ENCODE peak calls at places on chromosomes 3 and 15, in seven cellular contexts. R is neuronal stem cell, L is stomach, D is tibial artery, V is gastrocnemius medialis, B is fibroblast of lung, Q is PC-3. H is an unnamed sample.

GRCh38 chr3:69231929-69232437 is 109.6 kb upstream of the LMOD3 start:
- DNase-seq in R (no peak), L (peak; percentile 52), D (no peak), V (no peak), B (peak; percentile 68), Q (peak; percentile 62), H (no peak)

GRCh38 chr3:66442254-66443249 is 58.3 kb downstream of the LRIG1 start:
- DNase-seq in R (no peak), L (peak; percentile 81), D (peak; percentile 83), V (peak; percentile 85), B (peak; percentile 88), Q (peak; percentile 30), H (peak; percentile 92)

GRCh38 chr3:86416334-86416733 is 574.6 kb downstream of the VGLL3 start:
- DNase-seq in R (no peak), L (no peak), D (no peak), V (no peak), B (peak; percentile 25), Q (peak; percentile 56), H (no peak)

GRCh38 chr15:44781128-44781810 is 44.9 kb downstream of the TRIM69 start:
- DNase-seq in R (no peak), L (no peak), D (no peak), V (no peak), B (no peak), Q (no peak), H (no peak)

GRCh38 chr15:33994005-33994615 is 25.8 kb downstream of the CHRM5 start:
- DNase-seq in R (peak; percentile 12), L (no peak), D (no peak), V (no peak), B (peak; percentile 40), Q (peak; percentile 68), H (peak; percentile 13)

GRCh38 chr3:157130138-157130880 is 29.6 kb downstream of the CCNL1 start:
- DNase-seq in R (peak; percentile 71), L (peak; percentile 63), D (peak; percentile 76), V (peak; percentile 63), B (peak; percentile 74), Q (peak; percentile 95), H (peak; percentile 37)

GRCh38 chr3:134622803-134623365 is 27.9 kb downstream of the KY start:
- DNase-seq in R (no peak), L (peak; percentile 21), D (peak; percentile 48), V (no peak), B (no peak), Q (no peak), H (no peak)

GRCh38 chr15:74642328-74642723 is 26.7 kb downstream of the CLK3 start:
- DNase-seq in R (no peak), L (peak; percentile 46), D (no peak), V (no peak), B (no peak), Q (no peak), H (no peak)

GRCh38 chr3:114231616-114232015 is 5.8 kb downstream of the ZNF80 start:
- DNase-seq in R (no peak), L (no peak), D (no peak), V (no peak), B (no peak), Q (no peak), H (no peak)

GRCh38 chr3:56916697-56917336 is 115.1 kb upstream of the ARHGEF3 start:
- DNase-seq in R (no peak), L (no peak), D (no peak), V (no peak), B (no peak), Q (no peak), H (no peak)

GRCh38 chr3:23254287-23254686 is 51.2 kb downstream of the UBE2E2 start:
- DNase-seq in R (no peak), L (no peak), D (no peak), V (no peak), B (no peak), Q (no peak), H (no peak)

GRCh38 chr3:16063603-16064002 is 110.9 kb upstream of the GALNT15 start:
- DNase-seq in R (no peak), L (no peak), D (no peak), V (no peak), B (no peak), Q (no peak), H (no peak)

GRCh38 chr3:146189519-146190173 is 28.7 kb upstream of the PLOD2 start:
- DNase-seq in R (peak; percentile 41), L (no peak), D (no peak), V (no peak), B (peak; percentile 47), Q (peak; percentile 90), H (peak; percentile 43)

GRCh38 chr3:131454501-131454900 is 48.3 kb downstream of the MRPL3 start:
- DNase-seq in R (no peak), L (no peak), D (no peak), V (no peak), B (peak; percentile 64), Q (peak; percentile 8), H (no peak)

GRCh38 chr15:22979069-22979698 is 984 bp downstream of the CYFIP1 start:
- DNase-seq in R (peak; percentile 38), L (peak; percentile 72), D (peak; percentile 77), V (peak; percentile 20), B (peak; percentile 59), Q (peak; percentile 71), H (no peak)

GRCh38 chr15:27418729-27419128 is 447.7 kb downstream of the GABRG3 start:
- DNase-seq in R (peak; percentile 49), L (no peak), D (no peak), V (no peak), B (peak; percentile 35), Q (no peak), H (peak; percentile 5)

GRCh38 chr3:81974754-81975153 is 213.3 kb upstream of the GBE1 start:
- DNase-seq in R (no peak), L (no peak), D (no peak), V (no peak), B (no peak), Q (no peak), H (no peak)
- H3K4me1 ChIP-seq in R (peaks cover 2% of the 10 kb centered on the region), L (no peaks in the 10 kb centered on the region), D (no peaks in the 10 kb centered on the region), V (no peaks in the 10 kb centered on the region), B (no peaks in the 10 kb centered on the region), Q (no peaks in the 10 kb centered on the region), H (no peaks in the 10 kb centered on the region)

GRCh38 chr3:141087071-141087824 is 36.1 kb downstream of the SPSB4 start:
- DNase-seq in R (no peak), L (no peak), D (no peak), V (no peak), B (no peak), Q (no peak), H (no peak)
- H3K4me1 ChIP-seq in R (peaks cover 61% of the 10 kb centered on the region), L (no peaks in the 10 kb centered on the region), D (peaks cover 18% of the 10 kb centered on the region), V (peaks cover 49% of the 10 kb centered on the region), B (no peaks in the 10 kb centered on the region), Q (no peaks in the 10 kb centered on the region), H (peaks cover 5% of the 10 kb centered on the region)

DNA sequence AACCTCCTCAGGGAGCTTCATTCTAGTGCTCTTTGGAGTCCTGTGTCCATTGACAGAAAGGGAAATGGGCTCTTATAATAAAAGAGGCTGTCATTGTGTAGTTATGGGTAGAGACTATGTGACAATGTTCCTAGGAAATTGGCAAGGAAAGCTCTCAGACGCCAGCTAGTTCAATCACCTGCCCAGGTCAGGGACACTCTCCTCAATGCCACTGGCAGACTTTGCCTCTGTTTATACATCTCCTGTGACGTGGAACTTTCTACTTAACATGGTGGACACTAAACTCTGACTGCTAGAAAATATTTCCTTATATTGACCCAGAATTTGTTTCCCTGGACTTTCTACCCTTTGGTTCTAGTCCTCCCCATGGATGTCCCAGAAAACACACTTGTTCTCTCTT is 2.8 kb downstream of the EFCAB12 start:
- DNase-seq in R (no peak), L (no peak), D (no peak), V (no peak), B (no peak), Q (no peak), H (no peak)
- H3K4me1 ChIP-seq in R (peaks cover 18% of the 10 kb centered on the region), L (peaks cover 19% of the 10 kb centered on the region), D (peaks cover 4% of the 10 kb centered on the region), V (peaks cover 7% of the 10 kb centered on the region), B (peaks cover 2% of the 10 kb centered on the region), Q (peaks cover 17% of the 10 kb centered on the region), H (peaks cover 7% of the 10 kb centered on the region)

GRCh38 chr3:32842987-32843386 is 25.2 kb downstream of the TRIM71 start:
- DNase-seq in R (no peak), L (no peak), D (no peak), V (no peak), B (no peak), Q (no peak), H (no peak)
- H3K4me1 ChIP-seq in R (peaks cover 55% of the 10 kb centered on the region), L (peaks cover 5% of the 10 kb centered on the region), D (no peaks in the 10 kb centered on the region), V (no peaks in the 10 kb centered on the region), B (no peaks in the 10 kb centered on the region), Q (peaks cover 27% of the 10 kb centered on the region), H (peaks cover 18% of the 10 kb centered on the region)

GRCh38 chr15:101132390-101133180 is 119.3 kb downstream of the CHSY1 start:
- DNase-seq in R (no peak), L (no peak), D (no peak), V (no peak), B (no peak), Q (no peak), H (no peak)
- H3K4me1 ChIP-seq in R (peaks cover 2% of the 10 kb centered on the region), L (peaks cover 8% of the 10 kb centered on the region), D (peaks cover 6% of the 10 kb centered on the region), V (no peaks in the 10 kb centered on the region), B (peaks cover 7% of the 10 kb centered on the region), Q (peaks cover 14% of the 10 kb centered on the region), H (no peaks in the 10 kb centered on the region)

GRCh38 chr3:105775368-105775767 is 93.4 kb downstream of the CBLB start:
- DNase-seq in R (no peak), L (no peak), D (no peak), V (no peak), B (no peak), Q (no peak), H (no peak)
- H3K4me1 ChIP-seq in R (no peaks in the 10 kb centered on the region), L (no peaks in the 10 kb centered on the region), D (no peaks in the 10 kb centered on the region), V (no peaks in the 10 kb centered on the region), B (no peaks in the 10 kb centered on the region), Q (no peaks in the 10 kb centered on the region), H (no peaks in the 10 kb centered on the region)

GRCh38 chr15:96326551-96327154 is 3.8 kb upstream of the NR2F2 start:
- DNase-seq in R (no peak), L (peak; percentile 61), D (peak; percentile 78), V (peak; percentile 53), B (peak; percentile 60), Q (peak; percentile 65), H (no peak)
- H3K4me1 ChIP-seq in R (peaks cover 21% of the 10 kb centered on the region), L (peaks cover 30% of the 10 kb centered on the region), D (peaks cover 14% of the 10 kb centered on the region), V (peaks cover 2% of the 10 kb centered on the region), B (peaks cover 9% of the 10 kb centered on the region), Q (peaks cover 49% of the 10 kb centered on the region), H (peaks cover 2% of the 10 kb centered on the region)

H was measured in iPS DF 6.9.